ENCODE peak calls at places on chromosomes 16 and 17, in ten cellular contexts. O is amniotic stem cell; A is M059J; W is H9; D is Kasumi-1; H is NCI-H1092 treated with DMSO at 0.1 percent for 48 hours; K is activated T-helper 9 cell treated with anti-CD3 and anti-CD28 coated beads, Interleukin-2, amount 50 U/mL, for 16 hours; X is NCI-H1694 treated with DMSO at 0.1 percent for 48 hours; R is WTC11; J is NCI-H2081. T is an unnamed sample.

GRCh38 chr17:43928606-43929005 is 13.7 kb downstream of the PPY start:
- DNase-seq in J (no peak), W (no peak), O (no peak), H (no peak), R (no peak), X (no peak), D (no peak), A (no peak), K (no peak), T (no peak)

GRCh38 chr17:72927760-72928159 is 164.7 kb downstream of the SLC39A11 start:
- DNase-seq in R (no peak), W (no peak), D (no peak), K (no peak), X (no peak), H (no peak), O (no peak), J (no peak), A (no peak), T (no peak)

GRCh38 chr17:75876938-75877751 is 1.2 kb downstream of the TRIM47 start:
- DNase-seq in X (no peak), H (peak; percentile 61), O (peak; percentile 93), K (no peak), A (peak; percentile 94), D (no peak), W (peak; percentile 68), R (no peak), J (peak; percentile 50), T (no peak)

GRCh38 chr16:88298882-88299745 is 83.6 kb upstream of the ZNF469 start:
- DNase-seq in D (peak; percentile 44), R (no peak), O (no peak), K (no peak), X (no peak), A (peak; percentile 26), H (no peak), W (no peak), J (no peak), T (no peak)

GRCh38 chr16:67834242-67834614 is 7.9 kb upstream of the THAP11 start:
- DNase-seq in W (no peak), J (no peak), H (no peak), R (no peak), D (no peak), O (no peak), A (no peak), X (no peak), K (no peak), T (no peak)

GRCh38 chr17:40179923-40180659 is 2.8 kb downstream of the RAPGEFL1 start:
- DNase-seq in K (no peak), D (no peak), H (no peak), J (no peak), W (no peak), X (no peak), O (peak; percentile 25), R (no peak), A (peak; percentile 37), T (no peak)

GRCh38 chr17:75031972-75032895 is 14.5 kb downstream of the ATP5PD start:
- DNase-seq in A (peak; percentile 91), H (peak; percentile 61), J (peak; percentile 74), X (peak; percentile 39), D (peak; percentile 80), W (peak; percentile 68), K (no peak), O (peak; percentile 55), R (peak; percentile 35), T (peak; percentile 37)

GRCh38 chr17:75517277-75517865 is 1.0 kb downstream of the TSEN54 start:
- DNase-seq in W (peak; percentile 71), X (no peak), O (no peak), H (no peak), R (no peak), A (no peak), K (no peak), D (no peak), J (no peak), T (no peak)

GRCh38 chr17:14340968-14341412 is 40.1 kb downstream of the HS3ST3B1 start:
- DNase-seq in J (no peak), O (no peak), D (no peak), X (no peak), R (no peak), W (no peak), H (no peak), A (no peak), K (no peak), T (no peak)

GRCh38 chr17:1714980-1715802 is 5.0 kb upstream of the TLCD2 start:
- DNase-seq in R (peak; percentile 60), D (no peak), H (no peak), O (peak; percentile 77), W (peak; percentile 86), X (no peak), J (no peak), K (peak; percentile 43), A (peak; percentile 92), T (no peak)